ENCODE peak calls at places on chromosome 5, in ten cellular contexts. V is coronary artery; B is A673; R is CD8-positive, alpha-beta T cell; N is transverse colon; L is breast epithelium; S is SJSA1; M is right lobe of liver; W is IMR-90; U is A549. D is an unnamed sample.

GRCh38 chr5:149277821-149278220 is 6.2 kb downstream of the AFAP1L1 start:
- DNase-seq in N (no peak), V (no peak), B (no peak), L (no peak), W (no peak), S (no peak), M (no peak), U (no peak), R (no peak), D (no peak)

GRCh38 chr5:152092580-152092979 is 167.9 kb upstream of the GLRA1 start:
- DNase-seq in L (no peak), V (no peak), U (no peak), N (no peak), B (no peak), S (no peak), M (no peak), W (no peak), R (no peak), D (no peak)

GRCh38 chr5:149618581-149619248 is 37.4 kb downstream of the ARHGEF37 start:
- DNase-seq in S (peak), N (peak), M (no peak), L (no peak), W (peak), R (no peak), B (peak), V (no peak), U (peak), D (no peak)

GRCh38 chr5:180704362-180704761 is 35.5 kb downstream of the OR2Y1 start:
- DNase-seq in B (peak), M (no peak), W (peak), N (no peak), R (no peak), L (no peak), V (no peak), U (no peak), S (no peak), D (no peak)

GRCh38 chr5:178223196-178223773 is 9.3 kb downstream of the PHYKPL start:
- DNase-seq in U (no peak), N (no peak), V (no peak), R (no peak), L (no peak), S (no peak), B (no peak), W (no peak), M (peak), D (no peak)

GRCh38 chr5:177320879-177321278 is 9.2 kb upstream of the MXD3 start:
- DNase-seq in V (no peak), B (no peak), R (no peak), M (peak), S (no peak), L (no peak), N (no peak), U (no peak), W (no peak), D (no peak)

GRCh38 chr5:147619281-147619680 is 109.4 kb upstream of the DPYSL3 start:
- DNase-seq in U (no peak), L (no peak), M (no peak), W (no peak), N (no peak), V (no peak), B (no peak), S (no peak), R (no peak), D (no peak)

GRCh38 chr5:130323804-130324454 is 419.7 kb downstream of the CHSY3 start:
- DNase-seq in M (no peak), R (no peak), S (no peak), B (no peak), L (no peak), V (no peak), N (no peak), W (no peak), U (no peak), D (no peak)

GRCh38 chr5:128083811-128084227 is 253 bp downstream of the SLC12A2 start:
- DNase-seq in V (peak), B (no peak), R (peak), M (no peak), W (peak), U (peak), N (no peak), S (no peak), L (peak), D (no peak)

GRCh38 chr5:108059334-108059733 is 322.6 kb downstream of the FBXL17 start:
- DNase-seq in R (no peak), B (no peak), L (no peak), V (no peak), U (no peak), M (no peak), W (no peak), S (no peak), N (no peak), D (no peak)

GRCh38 chr5:80957031-80957761 is 3.0 kb upstream of the RASGRF2 start:
- DNase-seq in U (no peak), S (peak), L (no peak), R (no peak), B (no peak), N (no peak), W (no peak), V (no peak), M (no peak), D (no peak)

GRCh38 chr5:33423018-33423630 is 17.6 kb upstream of the TARS1 start:
- DNase-seq in N (no peak), L (no peak), U (no peak), S (no peak), R (no peak), M (no peak), V (no peak), W (peak), B (peak), D (no peak)

GRCh38 chr5:99130081-99130480 is 201.3 kb upstream of the CHD1 start:
- DNase-seq in L (no peak), R (no peak), U (no peak), M (no peak), W (no peak), V (no peak), N (no peak), B (peak), S (no peak), D (no peak)

GRCh38 chr5:148794729-148795590 is 31.5 kb upstream of the ADRB2 start:
- DNase-seq in L (no peak), U (no peak), M (no peak), R (no peak), V (no peak), S (no peak), W (peak), N (no peak), B (no peak), D (no peak)

GRCh38 chr5:10702911-10703491 is 58.0 kb downstream of the DAP start:
- DNase-seq in L (no peak), W (peak), U (no peak), V (no peak), R (no peak), M (no peak), B (no peak), S (no peak), N (no peak), D (no peak)

GRCh38 chr5:119318256-119318914 is 37.4 kb upstream of the TNFAIP8 start:
- DNase-seq in B (no peak), V (no peak), L (no peak), S (no peak), M (no peak), U (no peak), N (no peak), W (no peak), R (no peak), D (no peak)

GRCh38 chr5:13783731-13784130 is 160.8 kb downstream of the DNAH5 start:
- DNase-seq in R (no peak), N (no peak), W (no peak), V (no peak), S (no peak), L (no peak), U (no peak), B (no peak), M (no peak), D (no peak)

DNA sequence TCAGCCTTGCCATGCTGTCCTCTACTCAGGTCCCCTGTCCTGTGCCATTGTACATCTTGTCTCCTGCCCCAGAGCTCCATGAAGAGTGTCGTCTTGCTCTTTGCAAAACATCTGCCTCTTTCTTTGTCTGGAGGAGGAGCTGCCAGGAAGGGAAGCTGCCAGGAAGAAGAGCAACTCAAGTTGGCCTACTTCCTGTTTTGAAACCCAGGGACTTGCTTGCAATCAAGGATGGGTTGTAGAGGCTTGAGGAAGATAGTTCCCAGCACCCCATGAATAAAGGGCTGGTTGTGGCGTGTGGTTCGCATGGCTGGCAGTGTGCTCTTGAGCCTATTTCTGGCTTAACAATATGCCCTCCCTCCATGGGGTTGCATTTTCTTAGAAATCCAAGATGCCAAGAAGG is 53.0 kb upstream of the CPEB4 start:
- DNase-seq in N (no peak), M (no peak), B (no peak), S (no peak), U (no peak), V (no peak), L (no peak), W (no peak), R (no peak), D (no peak)
- H3K27ac ChIP-seq in N (no peak), M (no peak), B (no peak), S (no peak), U (no peak), V (peak), L (no peak), W (no peak), R (no peak), D (no peak)

GRCh38 chr5:126383246-126383645 is 40.0 kb upstream of the GRAMD2B start:
- DNase-seq in R (no peak), W (peak), M (no peak), V (no peak), L (no peak), S (no peak), N (peak), U (no peak), B (no peak), D (no peak)
- H3K27ac ChIP-seq in R (no peak), W (no peak), M (no peak), V (no peak), L (no peak), S (peak), N (peak), U (no peak), B (no peak), D (no peak)

DNA sequence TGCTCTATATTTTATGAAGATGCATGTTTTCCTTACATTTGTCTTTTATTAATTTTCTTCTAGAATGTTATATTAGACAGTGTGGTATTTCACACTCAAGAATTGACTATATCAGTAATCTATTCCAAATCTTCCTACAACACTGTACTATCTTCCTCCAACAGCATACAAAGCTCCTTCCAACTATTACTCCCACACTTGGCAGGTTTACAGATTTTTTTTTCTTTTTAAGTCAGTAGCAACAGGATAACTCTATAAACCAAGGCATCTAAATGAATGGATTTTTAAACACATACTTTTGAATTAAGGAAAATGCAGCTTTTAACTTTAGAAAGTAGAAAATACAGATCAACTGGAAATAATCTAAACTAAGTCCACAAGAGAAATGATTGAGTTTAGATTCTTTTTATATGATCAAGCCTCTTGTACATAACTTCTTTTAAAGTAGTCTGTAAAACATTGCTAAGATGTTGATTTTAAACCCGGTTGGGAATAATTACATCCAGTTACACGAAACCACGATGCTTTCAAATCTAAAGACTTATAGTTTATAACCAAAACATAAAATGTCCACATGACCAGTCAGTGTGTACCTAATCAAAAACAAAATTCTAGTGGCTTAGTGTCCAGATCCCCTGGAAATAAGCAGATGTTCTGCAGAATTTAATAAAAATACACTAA is 281.6 kb downstream of the ADAMTS6 start:
- DNase-seq in M (no peak), U (no peak), L (no peak), V (no peak), R (no peak), W (peak), N (no peak), B (no peak), S (no peak), D (no peak)
- H3K27ac ChIP-seq in M (no peak), U (no peak), L (no peak), V (no peak), R (no peak), W (peak), N (no peak), B (no peak), S (peak), D (no peak)

GRCh38 chr5:160119905-160120266 is 636 bp upstream of the PWWP2A start:
- DNase-seq in M (no peak), R (no peak), N (no peak), W (no peak), L (no peak), U (no peak), V (no peak), S (no peak), B (no peak), D (no peak)
- H3K27ac ChIP-seq in M (no peak), R (no peak), N (peak), W (no peak), L (no peak), U (no peak), V (no peak), S (no peak), B (no peak), D (peak)

DNA sequence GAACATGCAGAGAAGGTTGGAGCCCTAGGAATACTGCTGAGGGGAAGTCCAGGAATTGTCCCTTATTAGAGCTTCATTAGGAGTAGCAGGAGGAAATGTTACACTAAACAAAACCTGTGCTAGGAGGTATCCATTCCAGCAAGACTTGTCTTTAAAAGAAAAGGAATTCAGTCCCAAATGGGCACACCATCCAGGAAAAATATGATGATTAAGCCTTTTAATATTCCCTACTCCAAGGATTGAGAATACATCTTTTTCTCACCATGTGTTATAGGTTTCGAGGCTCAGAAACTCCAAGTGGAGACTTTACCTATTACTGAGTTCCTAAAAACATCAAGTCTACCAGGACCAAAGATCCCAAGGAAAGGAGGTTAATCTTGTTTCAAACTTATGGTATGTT is 179.3 kb downstream of the MCTP1 start:
- DNase-seq in R (no peak), L (no peak), S (no peak), W (no peak), V (no peak), M (no peak), U (no peak), N (no peak), B (no peak), D (no peak)
- H3K27ac ChIP-seq in R (no peak), L (no peak), S (no peak), W (no peak), V (no peak), M (no peak), U (no peak), N (no peak), B (no peak), D (no peak)

GRCh38 chr5:41648976-41649375 is 138.6 kb upstream of the PLCXD3 start:
- DNase-seq in L (no peak), U (no peak), M (no peak), W (peak), N (no peak), S (no peak), R (no peak), B (no peak), V (no peak), D (no peak)
- H3K27ac ChIP-seq in L (no peak), U (no peak), M (no peak), W (no peak), N (no peak), S (no peak), R (no peak), B (no peak), V (peak), D (no peak)

DNA sequence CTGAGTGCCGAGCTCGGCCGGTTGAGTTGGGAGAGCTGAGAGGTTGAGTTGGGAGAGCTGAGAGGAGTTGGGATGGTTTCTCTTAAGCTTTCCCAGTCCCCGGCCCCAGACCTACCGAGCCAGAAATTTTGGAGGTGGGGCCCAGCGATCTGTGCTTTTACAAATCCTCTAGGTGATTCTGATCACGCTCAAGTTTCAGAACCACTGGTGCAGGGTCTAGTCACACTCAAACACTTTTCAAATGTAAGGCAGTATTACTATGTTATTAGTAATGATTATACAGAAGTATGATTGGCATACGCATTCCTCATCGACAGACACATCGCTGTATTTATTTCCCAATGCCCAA is 256 bp upstream of the CLINT1 start:
- DNase-seq in B (no peak), S (no peak), W (no peak), L (no peak), R (no peak), M (no peak), V (no peak), N (no peak), U (no peak), D (no peak)
- H3K27ac ChIP-seq in B (peak), S (peak), W (no peak), L (peak), R (no peak), M (peak), V (peak), N (peak), U (peak), D (no peak)

D was measured in caudate nucleus.